ENCODE peak calls at places on chromosomes 6 and 20, in eight cellular contexts. K is adrenal gland; S is K562; E is endothelial cell of umbilical vein; P is heart right ventricle; N is naive thymus-derived CD4-positive, alpha-beta T cell; M is SJSA1; G is GM23248. H is an unnamed sample.
A peak's percentile ranks its signal among the peaks of the same experiment; 100 is the strongest.

GRCh38 chr6:74715362-74716068 is 490.3 kb downstream of the COL12A1 start:
- DNase-seq in K (no peak), S (no peak), E (no peak), P (no peak), N (no peak), M (no peak), G (peak; percentile 64), H (no peak)

GRCh38 chr6:108945686-108946158 is 97.5 kb downstream of the ARMC2 start:
- DNase-seq in K (peak; percentile 94), S (no peak), E (no peak), P (peak; percentile 89), N (no peak), M (no peak), G (peak; percentile 83), H (no peak)

GRCh38 chr20:34024733-34025351 is 31.1 kb downstream of the RALY start:
- DNase-seq in K (peak; percentile 43), S (no peak), E (no peak), P (no peak), N (no peak), M (no peak), G (no peak), H (peak; percentile 44)

GRCh38 chr6:75611702-75612375 is 10.2 kb downstream of the SENP6 start:
- DNase-seq in K (no peak), S (no peak), E (no peak), P (no peak), N (no peak), M (no peak), G (peak; percentile 75), H (no peak)

GRCh38 chr6:22079788-22080187 is 217.0 kb downstream of the PRL start:
- DNase-seq in K (no peak), S (no peak), E (no peak), P (no peak), N (no peak), M (no peak), G (peak; percentile 78), H (no peak)

GRCh38 chr6:20409427-20409971 is 7.8 kb downstream of the E2F3 start:
- DNase-seq in K (no peak), S (peak; percentile 87), E (peak; percentile 50), P (no peak), N (no peak), M (no peak), G (no peak), H (no peak)

GRCh38 chr20:58213112-58213511 is 15.3 kb downstream of the ANKRD60 start:
- DNase-seq in K (no peak), S (no peak), E (no peak), P (no peak), N (no peak), M (no peak), G (peak; percentile 68), H (no peak)

GRCh38 chr6:24879351-24879750 is 56.4 kb downstream of the RIPOR2 start:
- DNase-seq in K (no peak), S (no peak), E (no peak), P (no peak), N (no peak), M (no peak), G (peak; percentile 20), H (no peak)

DNA sequence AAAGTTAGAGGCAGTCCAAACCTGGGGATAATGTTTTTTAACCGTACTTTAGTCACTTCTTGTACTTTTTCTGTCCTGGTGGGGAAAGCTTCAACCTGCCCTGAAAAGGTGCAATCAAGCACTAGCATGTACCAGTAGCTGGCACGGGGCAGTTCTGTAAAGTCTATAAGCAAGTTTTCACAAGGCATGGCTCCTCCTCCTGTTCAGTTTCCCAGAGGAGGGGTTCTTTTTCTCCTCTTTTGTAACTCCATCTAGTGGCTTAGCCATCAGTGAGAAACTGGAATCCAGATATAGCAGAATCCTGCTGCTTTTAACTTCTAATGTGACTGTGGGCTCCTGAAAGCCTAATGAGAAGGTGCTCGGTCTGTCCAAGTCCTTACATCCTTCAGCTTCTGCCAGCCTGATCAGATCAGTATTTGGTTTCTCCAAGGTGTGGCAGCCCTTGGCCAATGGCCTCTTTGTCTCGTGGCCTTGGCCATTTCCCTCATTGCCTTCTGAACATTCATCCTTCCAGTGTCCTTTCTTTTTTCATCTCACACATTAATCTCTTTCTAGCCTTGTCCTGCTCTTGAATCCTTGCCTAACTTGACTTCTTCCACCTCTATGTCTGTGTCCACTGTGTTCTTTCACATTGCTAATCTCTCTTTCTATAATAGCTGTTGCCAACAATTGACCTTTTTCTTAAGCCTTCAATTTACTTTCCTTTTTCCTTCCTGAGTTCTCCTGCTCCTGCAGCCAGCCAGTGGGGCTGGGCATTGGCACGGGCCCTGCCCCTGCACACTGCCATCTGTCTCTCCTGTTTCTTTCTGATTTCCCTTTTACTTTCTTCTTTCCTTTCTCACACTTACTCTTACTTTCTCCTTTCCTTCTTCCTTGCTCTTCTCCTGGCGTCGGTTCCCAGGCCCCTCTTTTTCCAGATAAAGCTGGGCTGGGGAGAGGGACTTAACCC is 222.0 kb upstream of the SYNCRIP start:
- DNase-seq in K (peak; percentile 34), S (no peak), E (peak; percentile 42), P (no peak), N (no peak), M (peak; percentile 11), G (peak; percentile 34), H (no peak)
- H3K4me3 ChIP-seq in K (no peak overlapping the region), S (no peak overlapping the region), E (no peak overlapping the region), P (no peak overlapping the region), N (no peak overlapping the region), M (no peak overlapping the region), G (peak overlapping the region; percentile 81), H (no peak overlapping the region)

GRCh38 chr6:150036081-150036480 is 10.7 kb upstream of the RAET1L start:
- DNase-seq in K (no peak), S (no peak), E (no peak), P (no peak), N (no peak), M (no peak), G (no peak), H (no peak)

GRCh38 chr6:150033197-150033771 is 8.0 kb upstream of the RAET1L start:
- DNase-seq in K (no peak), S (no peak), E (no peak), P (no peak), N (no peak), M (no peak), G (peak; percentile 19), H (no peak)

GRCh38 chr6:150032598-150032997 is 7.3 kb upstream of the RAET1L start:
- DNase-seq in K (no peak), S (no peak), E (no peak), P (no peak), N (no peak), M (no peak), G (no peak), H (no peak)

GRCh38 chr6:150038202-150038830 is 13.0 kb upstream of the RAET1L start:
- DNase-seq in K (no peak), S (no peak), E (no peak), P (no peak), N (no peak), M (no peak), G (peak; percentile 24), H (peak; percentile 20)

GRCh38 chr6:150037526-150038201 is 12.3 kb upstream of the RAET1L start:
- DNase-seq in K (no peak), S (no peak), E (no peak), P (no peak), N (no peak), M (no peak), G (peak; percentile 19), H (peak; percentile 1)
- H3K27me3 ChIP-seq in K (peaks cover 41% of the 10 kb centered on the region), S (peaks cover 65% of the 10 kb centered on the region), E (peaks cover 64% of the 10 kb centered on the region), P (peaks cover 76% of the 10 kb centered on the region), N (no peaks in the 10 kb centered on the region), M (peaks cover 56% of the 10 kb centered on the region), G (peaks cover 81% of the 10 kb centered on the region), H (peaks cover 100% of the 10 kb centered on the region)

GRCh38 chr6:44854712-44855111 is 467.2 kb downstream of the CDC5L start:
- DNase-seq in K (no peak), S (no peak), E (no peak), P (no peak), N (no peak), M (no peak), G (no peak), H (no peak)

GRCh38 chr6:44859901-44860410 is 468.2 kb upstream of the RUNX2 start:
- DNase-seq in K (no peak), S (no peak), E (no peak), P (no peak), N (no peak), M (no peak), G (no peak), H (no peak)

GRCh38 chr6:44856495-44856878 is 469.0 kb downstream of the CDC5L start:
- DNase-seq in K (no peak), S (no peak), E (no peak), P (no peak), N (no peak), M (no peak), G (no peak), H (no peak)

GRCh38 chr6:44858998-44859397 is 469.1 kb upstream of the RUNX2 start:
- DNase-seq in K (no peak), S (no peak), E (no peak), P (no peak), N (no peak), M (no peak), G (peak; percentile 8), H (peak; percentile 65)

DNA sequence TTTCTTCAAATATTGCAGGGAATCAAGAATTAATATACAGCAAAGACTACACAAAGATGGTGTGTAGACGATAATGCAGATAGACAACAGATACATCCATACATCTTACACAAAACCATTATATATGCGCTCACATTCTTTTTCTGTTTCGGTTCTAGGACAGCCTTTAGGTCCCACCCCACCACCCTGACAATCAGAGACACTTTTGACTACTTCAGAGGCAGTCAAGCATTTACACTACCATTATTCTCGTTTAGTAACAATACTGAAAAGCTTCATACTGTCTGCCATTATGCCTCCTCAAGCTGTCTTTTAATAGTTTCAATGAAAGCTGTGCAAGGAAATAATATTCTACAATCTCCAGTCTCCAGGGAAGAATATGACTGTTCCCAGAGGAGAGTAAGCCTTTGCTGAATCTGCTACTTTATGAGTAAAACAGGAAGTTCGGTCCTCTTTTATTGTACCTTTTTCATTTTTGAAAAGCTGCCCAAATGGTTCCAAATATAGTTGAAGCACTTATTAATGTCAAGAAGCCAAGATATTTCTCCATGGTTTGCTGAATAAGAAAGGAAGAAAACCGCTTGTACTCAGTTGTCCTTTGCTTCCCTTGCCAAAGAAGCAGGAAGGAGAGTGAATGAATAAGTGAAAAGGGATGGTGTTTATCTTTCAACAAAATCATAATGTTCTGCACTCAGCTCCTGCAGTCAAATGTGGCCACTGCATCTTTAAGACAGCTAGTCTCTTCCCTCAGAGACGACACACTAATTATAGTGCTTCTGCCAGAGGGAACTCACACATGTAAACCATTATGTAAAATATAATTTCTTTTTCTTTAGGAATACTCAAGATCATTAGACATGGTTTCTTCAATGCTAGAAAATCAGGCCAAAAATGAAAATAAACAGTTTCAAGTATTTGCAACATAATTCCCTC is 468.3 kb downstream of the CDC5L start:
- DNase-seq in K (no peak), S (no peak), E (peak; percentile 24), P (no peak), N (no peak), M (no peak), G (peak; percentile 74), H (peak; percentile 87)
- H3K4me3 ChIP-seq in K (no peak overlapping the region), S (no peak overlapping the region), E (no peak overlapping the region), P (no peak overlapping the region), N (no peak overlapping the region), M (no peak overlapping the region), G (peak overlapping the region; percentile 12), H (no peak overlapping the region)

GRCh38 chr20:31863296-31864085 is 6.8 kb downstream of the DUSP15 start:
- DNase-seq in K (no peak), S (no peak), E (no peak), P (no peak), N (no peak), M (no peak), G (no peak), H (no peak)

GRCh38 chr20:31860431-31861345 is 9.6 kb downstream of the DUSP15 start:
- DNase-seq in K (peak; percentile 78), S (no peak), E (no peak), P (no peak), N (no peak), M (no peak), G (peak; percentile 64), H (peak; percentile 55)

GRCh38 chr20:31861346-31862156 is 8.8 kb downstream of the DUSP15 start:
- DNase-seq in K (peak; percentile 49), S (peak; percentile 78), E (peak; percentile 56), P (peak; percentile 73), N (peak; percentile 51), M (peak; percentile 43), G (peak; percentile 71), H (peak; percentile 89)

GRCh38 chr20:31862157-31862470 is 8.2 kb downstream of the DUSP15 start:
- DNase-seq in K (no peak), S (no peak), E (no peak), P (no peak), N (no peak), M (no peak), G (no peak), H (no peak)

GRCh38 chr20:31862506-31862905 is 7.8 kb downstream of the DUSP15 start:
- DNase-seq in K (peak; percentile 49), S (no peak), E (no peak), P (no peak), N (no peak), M (no peak), G (no peak), H (no peak)
- H3K27me3 ChIP-seq in K (no peaks in the 10 kb centered on the region), S (peaks cover 69% of the 10 kb centered on the region), E (peaks cover 21% of the 10 kb centered on the region), P (peaks cover 9% of the 10 kb centered on the region), N (no peaks in the 10 kb centered on the region), M (peaks cover 18% of the 10 kb centered on the region), G (peaks cover 57% of the 10 kb centered on the region), H (peaks cover 2% of the 10 kb centered on the region)

H was measured in cardiac muscle cell.